ENCODE peak calls at places on chromosomes 11 and 22, in eight cellular contexts. D, U, H, Q, N, S, L and O are unnamed samples.

GRCh38 chr11:2891901-2892214 is 6.3 kb upstream of the CDKN1C start:
- DNase-seq in D (no peak), U (no peak), H (no peak), Q (no peak), N (no peak), S (no peak), L (peak), O (no peak)

GRCh38 chr11:77510095-77510494 is 36.2 kb upstream of the PAK1 start:
- DNase-seq in D (no peak), U (no peak), H (no peak), Q (no peak), N (no peak), S (no peak), L (no peak), O (no peak)

GRCh38 chr11:7019500-7020182 is 505 bp downstream of the ZNF214 start:
- DNase-seq in D (peak), U (no peak), H (no peak), Q (peak), N (no peak), S (no peak), L (peak), O (no peak)

GRCh38 chr11:134725939-134726639 is 314.0 kb upstream of the B3GAT1 start:
- DNase-seq in D (peak), U (peak), H (no peak), Q (peak), N (no peak), S (peak), L (no peak), O (no peak)

GRCh38 chr11:119352857-119353260 is 6.4 kb upstream of the MFRP start:
- DNase-seq in D (no peak), U (peak), H (no peak), Q (no peak), N (no peak), S (no peak), L (no peak), O (peak)

GRCh38 chr11:2205214-2205770 is 33.7 kb upstream of the TH start:
- DNase-seq in D (peak), U (no peak), H (no peak), Q (no peak), N (no peak), S (peak), L (no peak), O (peak)

GRCh38 chr11:84549221-84549620 is 1077.9 kb downstream of the DLG2 start:
- DNase-seq in D (no peak), U (no peak), H (no peak), Q (no peak), N (no peak), S (no peak), L (no peak), O (no peak)

GRCh38 chr11:7364660-7365059 is 113.0 kb downstream of the SYT9 start:
- DNase-seq in D (no peak), U (no peak), H (no peak), Q (no peak), N (no peak), S (no peak), L (no peak), O (no peak)

GRCh38 chr11:16776716-16777115 is 38.3 kb downstream of the C11orf58 start:
- DNase-seq in D (no peak), U (no peak), H (no peak), Q (no peak), N (no peak), S (no peak), L (no peak), O (no peak)

GRCh38 chr11:112553340-112553739 is 292.7 kb upstream of the PLET1 start:
- DNase-seq in D (no peak), U (no peak), H (no peak), Q (no peak), N (no peak), S (no peak), L (no peak), O (no peak)

GRCh38 chr11:113730887-113731726 is 25.0 kb upstream of the TMPRSS5 start:
- DNase-seq in D (peak), U (peak), H (peak), Q (peak), N (no peak), S (peak), L (no peak), O (no peak)

GRCh38 chr11:89235121-89235520 is 57.4 kb downstream of the TYR start:
- DNase-seq in D (no peak), U (no peak), H (no peak), Q (no peak), N (no peak), S (no peak), L (no peak), O (no peak)

GRCh38 chr11:16794047-16794818 is 55.8 kb downstream of the C11orf58 start:
- DNase-seq in D (no peak), U (no peak), H (no peak), Q (no peak), N (no peak), S (no peak), L (no peak), O (no peak)

GRCh38 chr11:91742155-91742554 is 482.5 kb upstream of the FAT3 start:
- DNase-seq in D (no peak), U (no peak), H (peak), Q (no peak), N (no peak), S (no peak), L (no peak), O (no peak)

GRCh38 chr22:27593378-27593777 is 208.2 kb downstream of the MN1 start:
- DNase-seq in D (no peak), U (no peak), H (no peak), Q (no peak), N (no peak), S (no peak), L (no peak), O (no peak)

GRCh38 chr11:29019960-29020683 is 911.9 kb downstream of the METTL15 start:
- DNase-seq in D (peak), U (no peak), H (no peak), Q (peak), N (no peak), S (peak), L (no peak), O (no peak)

GRCh38 chr22:17699696-17700330 is 61.3 kb downstream of the BCL2L13 start:
- DNase-seq in D (no peak), U (no peak), H (no peak), Q (no peak), N (peak), S (no peak), L (no peak), O (no peak)

GRCh38 chr11:75924966-75925784 is 110.2 kb downstream of the UVRAG start:
- DNase-seq in D (no peak), U (no peak), H (no peak), Q (no peak), N (no peak), S (no peak), L (no peak), O (no peak)

GRCh38 chr22:18104566-18104965 is 6.0 kb upstream of the TUBA8 start:
- DNase-seq in D (no peak), U (no peak), H (no peak), Q (no peak), N (no peak), S (peak), L (no peak), O (no peak)

GRCh38 chr22:39341179-39341578 is 8.6 kb upstream of the SYNGR1 start:
- DNase-seq in D (no peak), U (no peak), H (no peak), Q (no peak), N (no peak), S (no peak), L (no peak), O (no peak)

GRCh38 chr11:35151241-35151640 is 12.3 kb downstream of the CD44 start:
- DNase-seq in D (no peak), U (no peak), H (no peak), Q (no peak), N (no peak), S (no peak), L (no peak), O (no peak)

GRCh38 chr11:118912742-118913410 is 12.8 kb downstream of the BCL9L start:
- DNase-seq in D (no peak), U (no peak), H (no peak), Q (no peak), N (peak), S (no peak), L (peak), O (no peak)

GRCh38 chr11:57801185-57801490 is 39.5 kb downstream of the CTNND1 start:
- DNase-seq in D (no peak), U (no peak), H (no peak), Q (no peak), N (no peak), S (no peak), L (no peak), O (no peak)

GRCh38 chr22:26672060-26672471 is 14.7 kb downstream of the MIAT start:
- DNase-seq in D (no peak), U (no peak), H (no peak), Q (no peak), N (no peak), S (no peak), L (peak), O (no peak)

GRCh38 chr11:120505801-120506425 is 5.6 kb upstream of the GRIK4 start:
- DNase-seq in D (no peak), U (no peak), H (no peak), Q (no peak), N (no peak), S (no peak), L (no peak), O (no peak)

GRCh38 chr11:41404109-41404508 is 55.3 kb downstream of the LRRC4C start:
- DNase-seq in D (no peak), U (peak), H (no peak), Q (no peak), N (no peak), S (no peak), L (no peak), O (no peak)

GRCh38 chr11:40338739-40339138 is 1120.7 kb downstream of the LRRC4C start:
- DNase-seq in D (no peak), U (no peak), H (peak), Q (no peak), N (no peak), S (no peak), L (no peak), O (no peak)

GRCh38 chr22:42156121-42156520 is 25.5 kb upstream of the CYP2D6 start:
- DNase-seq in D (no peak), U (no peak), H (no peak), Q (no peak), N (no peak), S (no peak), L (no peak), O (peak)

GRCh38 chr22:22945195-22945594 is 57.6 kb downstream of the IGLL5 start:
- DNase-seq in D (no peak), U (no peak), H (no peak), Q (no peak), N (no peak), S (no peak), L (no peak), O (no peak)

GRCh38 chr11:119774180-119774763 is 45.3 kb upstream of the NECTIN1 start:
- DNase-seq in D (peak), U (no peak), H (no peak), Q (peak), N (no peak), S (peak), L (no peak), O (peak)

GRCh38 chr11:60978546-60979380 is 7.3 kb downstream of the CD6 start:
- DNase-seq in D (no peak), U (peak), H (no peak), Q (no peak), N (no peak), S (peak), L (no peak), O (peak)

GRCh38 chr11:110518809-110519514 is 89.2 kb downstream of the FDX1 start:
- DNase-seq in D (no peak), U (no peak), H (no peak), Q (no peak), N (no peak), S (no peak), L (no peak), O (no peak)

GRCh38 chr11:57711414-57712255 is at the start of gene MED19:
- DNase-seq in D (peak), U (no peak), H (peak), Q (peak), N (peak), S (peak), L (peak), O (no peak)

GRCh38 chr11:36509694-36510566 is at the start of gene TRAF6:
- DNase-seq in D (peak), U (peak), H (no peak), Q (peak), N (peak), S (peak), L (peak), O (peak)

GRCh38 chr11:19919050-19919561 is 206.5 kb downstream of the NAV2 start:
- DNase-seq in D (no peak), U (no peak), H (peak), Q (no peak), N (no peak), S (no peak), L (no peak), O (no peak)

GRCh38 chr11:117796456-117797428 is at the start of gene DSCAML1:
- DNase-seq in D (peak), U (peak), H (no peak), Q (peak), N (no peak), S (peak), L (no peak), O (no peak)

GRCh38 chr11:102139081-102139498 is 28.8 kb downstream of the YAP1 start:
- DNase-seq in D (no peak), U (no peak), H (peak), Q (no peak), N (no peak), S (no peak), L (no peak), O (no peak)

GRCh38 chr11:17352925-17353227 is 1.3 kb downstream of the NCR3LG1 start:
- DNase-seq in D (peak), U (peak), H (no peak), Q (peak), N (no peak), S (peak), L (peak), O (no peak)

GRCh38 chr11:74620537-74620936 is 28.2 kb downstream of the POLD3 start:
- DNase-seq in D (no peak), U (no peak), H (no peak), Q (no peak), N (no peak), S (no peak), L (no peak), O (no peak)

GRCh38 chr22:32378703-32379272 is 21.1 kb downstream of the RFPL3 start:
- DNase-seq in D (peak), U (peak), H (no peak), Q (peak), N (no peak), S (peak), L (no peak), O (no peak)
- TF ChIP-seq CTCF in D (peak), U (peak), H (peak), Q (peak), N (peak), S (peak), L (no peak), O (peak)

DNA sequence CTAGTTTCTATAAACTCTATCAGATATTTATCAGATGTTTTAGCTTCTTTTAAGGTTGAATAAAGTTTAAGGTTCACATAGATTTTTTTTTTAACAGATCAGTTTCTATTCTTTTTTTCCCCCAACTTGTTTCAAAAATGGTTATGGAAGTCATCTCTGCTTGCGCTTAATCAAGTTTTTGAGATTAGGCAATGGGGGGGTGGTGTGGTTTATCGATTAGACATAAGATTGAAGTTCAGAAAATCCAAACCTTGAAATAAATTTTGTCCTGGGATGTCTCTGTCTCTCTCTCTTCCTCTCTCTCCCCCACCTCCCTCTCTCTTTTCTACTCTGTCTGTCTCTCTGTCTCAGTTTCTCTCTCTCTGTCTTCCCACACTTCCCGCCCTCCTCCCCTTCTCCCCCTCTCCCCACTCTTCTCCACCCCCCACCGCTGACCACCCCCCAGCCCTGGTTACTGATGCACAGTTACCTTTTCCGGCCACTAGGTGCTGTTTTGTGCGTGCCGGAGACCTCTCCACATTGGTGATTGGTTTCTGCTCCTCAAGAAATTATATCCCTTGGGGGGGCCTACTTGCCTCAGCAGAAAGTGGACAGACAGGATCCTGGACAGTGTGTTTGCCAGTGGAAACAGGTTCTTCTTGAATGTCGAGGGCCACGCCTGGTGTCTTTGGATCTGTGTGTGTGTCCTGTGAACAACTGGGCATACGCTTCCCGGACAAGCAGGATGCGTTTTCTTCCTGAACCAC is 29.7 kb upstream of the ANO1 start:
- DNase-seq in D (peak), U (peak), H (no peak), Q (peak), N (no peak), S (peak), L (no peak), O (no peak)
- TF ChIP-seq CTCF in D (peak), U (peak), H (peak), Q (peak), N (no peak), S (peak), L (no peak), O (peak)

GRCh38 chr11:43948341-43949185 is 6.1 kb downstream of the C11orf96 start:
- DNase-seq in D (no peak), U (no peak), H (no peak), Q (peak), N (no peak), S (no peak), L (no peak), O (no peak)

GRCh38 chr11:43947815-43948214 is 5.4 kb downstream of the C11orf96 start:
- DNase-seq in D (no peak), U (peak), H (no peak), Q (peak), N (no peak), S (no peak), L (no peak), O (no peak)

GRCh38 chr11:43944761-43945311 is 2.4 kb downstream of the C11orf96 start:
- DNase-seq in D (peak), U (peak), H (no peak), Q (peak), N (no peak), S (peak), L (no peak), O (no peak)

GRCh38 chr11:43943931-43944751 is 1.7 kb downstream of the C11orf96 start:
- DNase-seq in D (peak), U (no peak), H (no peak), Q (peak), N (no peak), S (peak), L (no peak), O (no peak)

GRCh38 chr11:43947003-43947500 is 4.6 kb downstream of the C11orf96 start:
- DNase-seq in D (peak), U (no peak), H (no peak), Q (peak), N (no peak), S (peak), L (no peak), O (no peak)
- TF ChIP-seq CTCF in D (no peak), U (peak), H (peak), Q (peak), N (no peak), S (peak), L (no peak), O (peak)

GRCh38 chr11:115912484-115912945 is 408.3 kb upstream of the CADM1 start:
- DNase-seq in D (no peak), U (no peak), H (no peak), Q (no peak), N (no peak), S (peak), L (no peak), O (no peak)
- TF ChIP-seq CTCF in D (no peak), U (peak), H (peak), Q (peak), N (peak), S (peak), L (no peak), O (peak)

DNA sequence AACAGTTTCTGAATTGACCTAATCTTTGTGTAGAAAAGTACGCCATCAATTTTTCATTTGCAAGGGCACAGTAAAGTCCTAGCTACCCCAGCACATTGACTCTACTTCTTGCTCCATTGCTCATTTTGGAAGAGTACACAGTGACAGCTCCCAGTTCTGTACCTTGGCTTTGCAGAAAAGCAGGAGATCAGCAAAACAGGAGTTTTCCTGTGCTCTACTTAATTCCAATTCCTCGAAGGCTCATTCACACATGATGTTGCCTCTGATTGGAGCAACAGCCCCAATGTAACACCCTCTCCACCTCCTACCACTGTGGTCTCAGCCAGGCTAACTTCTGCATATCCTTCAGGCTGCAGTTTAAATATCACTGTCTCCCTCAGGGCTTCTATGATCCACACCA is 118.7 kb downstream of the PAX6 start:
- DNase-seq in D (no peak), U (no peak), H (no peak), Q (no peak), N (no peak), S (peak), L (no peak), O (no peak)
- TF ChIP-seq CTCF in D (no peak), U (no peak), H (no peak), Q (no peak), N (no peak), S (no peak), L (no peak), O (no peak)

GRCh38 chr22:20776624-20777405 is 2.9 kb downstream of the SERPIND1 start:
- DNase-seq in D (no peak), U (no peak), H (no peak), Q (no peak), N (no peak), S (no peak), L (no peak), O (no peak)
- TF ChIP-seq CTCF in D (no peak), U (no peak), H (no peak), Q (no peak), N (no peak), S (no peak), L (no peak), O (no peak)

GRCh38 chr11:47269829-47270305 is at the start of gene MADD:
- DNase-seq in D (peak), U (peak), H (no peak), Q (peak), N (peak), S (peak), L (peak), O (no peak)
- TF ChIP-seq CTCF in D (no peak), U (no peak), H (no peak), Q (no peak), N (no peak), S (no peak), L (no peak), O (no peak)

GRCh38 chr22:50357756-50358155 is 14.6 kb downstream of the PPP6R2 start:
- DNase-seq in D (no peak), U (no peak), H (no peak), Q (no peak), N (no peak), S (no peak), L (no peak), O (no peak)

GRCh38 chr22:50360578-50360977 is 17.5 kb downstream of the PPP6R2 start:
- DNase-seq in D (no peak), U (no peak), H (no peak), Q (no peak), N (no peak), S (no peak), L (no peak), O (no peak)

GRCh38 chr22:50356186-50356585 is 13.1 kb downstream of the PPP6R2 start:
- DNase-seq in D (no peak), U (no peak), H (no peak), Q (no peak), N (no peak), S (no peak), L (no peak), O (no peak)

GRCh38 chr22:50361222-50361621 is 18.1 kb downstream of the PPP6R2 start:
- DNase-seq in D (no peak), U (no peak), H (no peak), Q (no peak), N (no peak), S (no peak), L (no peak), O (no peak)

DNA sequence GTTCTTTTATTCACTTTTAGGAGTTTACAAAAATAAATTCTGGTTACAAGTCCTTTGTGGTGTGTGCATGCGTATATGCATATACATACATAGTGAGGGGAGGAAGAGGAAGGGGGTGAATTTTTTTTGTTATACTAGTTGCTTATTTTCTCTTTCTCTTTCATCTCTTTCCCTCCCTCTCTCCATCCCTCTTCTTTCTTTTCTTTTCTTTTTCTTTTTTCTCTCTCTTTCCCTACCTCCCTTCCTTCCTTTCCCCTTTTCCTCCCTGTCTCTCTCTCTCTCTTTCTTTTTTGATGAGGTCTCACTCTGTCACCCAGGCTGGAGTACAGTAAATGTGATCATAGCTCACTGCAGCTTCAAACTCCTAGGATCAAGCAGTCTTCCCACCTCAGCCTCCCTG is 14.1 kb downstream of the PPP6R2 start:
- DNase-seq in D (no peak), U (no peak), H (no peak), Q (no peak), N (no peak), S (no peak), L (no peak), O (no peak)
- TF ChIP-seq CTCF in D (no peak), U (no peak), H (no peak), Q (no peak), N (no peak), S (no peak), L (no peak), O (no peak)